ENCODE peak calls at places on chromosomes 4 and X, in ten cellular contexts. E is AG09309, I is mesenchymal stem cell, M is AG10803, P is aorta, J is choroid plexus epithelial cell, H is tibial artery, N is fibroblast of the aortic adventitia, Z is HL-60, U is small intestine. K is an unnamed sample.

GRCh38 chrX:14672611-14673172 is 143.4 kb downstream of the GLRA2 start:
- DNase-seq in E (no peak), I (no peak), M (no peak), P (no peak), J (no peak), H (no peak), N (no peak), Z (no peak), U (no peak), K (no peak)

GRCh38 chr4:38663801-38664703 is at the start of gene KLF3:
- DNase-seq in E (peak), I (peak), M (peak), P (peak), J (peak), H (peak), N (peak), Z (peak), U (peak), K (peak)

GRCh38 chr4:78004270-78004669 is 52.9 kb upstream of the FRAS1 start:
- DNase-seq in E (no peak), I (no peak), M (no peak), P (no peak), J (no peak), H (no peak), N (no peak), Z (no peak), U (no peak), K (no peak)

GRCh38 chrX:103343105-103343504 is 13.1 kb downstream of the TCEAL7 start:
- DNase-seq in E (no peak), I (peak), M (peak), P (no peak), J (peak), H (no peak), N (peak), Z (no peak), U (peak), K (no peak)

GRCh38 chr4:60201052-60201673 is 999.0 kb upstream of the ADGRL3 start:
- DNase-seq in E (peak), I (peak), M (peak), P (peak), J (peak), H (no peak), N (peak), Z (peak), U (peak), K (no peak)

GRCh38 chrX:153598541-153599191 is at the start of gene CCNQ:
- DNase-seq in E (no peak), I (peak), M (peak), P (peak), J (peak), H (no peak), N (peak), Z (peak), U (peak), K (no peak)

GRCh38 chrX:124226129-124226528 is 106.3 kb upstream of the TEX13D start:
- DNase-seq in E (no peak), I (no peak), M (no peak), P (no peak), J (no peak), H (no peak), N (no peak), Z (no peak), U (no peak), K (no peak)

GRCh38 chrX:115949900-115950822 is 220.4 kb upstream of the AGTR2 start:
- DNase-seq in E (no peak), I (no peak), M (no peak), P (peak), J (no peak), H (no peak), N (no peak), Z (no peak), U (no peak), K (no peak)

GRCh38 chr4:42673084-42673429 is 16.2 kb upstream of the ATP8A1 start:
- DNase-seq in E (no peak), I (peak), M (peak), P (no peak), J (peak), H (no peak), N (peak), Z (no peak), U (no peak), K (peak)

GRCh38 chr4:54093609-54094240 is 6.2 kb upstream of the GSX2 start:
- DNase-seq in E (no peak), I (no peak), M (no peak), P (no peak), J (no peak), H (no peak), N (no peak), Z (no peak), U (no peak), K (no peak)

GRCh38 chrX:12228862-12229261 is 90.6 kb downstream of the FRMPD4 start:
- DNase-seq in E (no peak), I (no peak), M (no peak), P (no peak), J (no peak), H (no peak), N (peak), Z (no peak), U (no peak), K (no peak)

GRCh38 chr4:70713453-70714026 is 8.2 kb upstream of the RUFY3 start:
- DNase-seq in E (no peak), I (no peak), M (no peak), P (no peak), J (no peak), H (no peak), N (no peak), Z (no peak), U (no peak), K (no peak)
- H3K4me3 ChIP-seq in E (no peak), I (no peak), M (no peak), P (no peak), J (no peak), H (no peak), N (no peak), Z (no peak), U (no peak), K (no peak)

GRCh38 chrX:67544281-67544680 is 460 bp downstream of the AR start:
- DNase-seq in E (no peak), I (peak), M (no peak), P (peak), J (no peak), H (peak), N (peak), Z (no peak), U (no peak), K (no peak)
- H3K4me3 ChIP-seq in E (peak), I (peak), M (peak), P (peak), J (peak), H (peak), N (peak), Z (no peak), U (no peak), K (peak)

GRCh38 chr4:2412534-2412884 is 5.9 kb downstream of the ZFYVE28 start:
- DNase-seq in E (no peak), I (no peak), M (no peak), P (no peak), J (no peak), H (no peak), N (no peak), Z (peak), U (peak), K (no peak)

GRCh38 chr4:2413821-2414610 is 4.4 kb downstream of the ZFYVE28 start:
- DNase-seq in E (no peak), I (peak), M (peak), P (peak), J (no peak), H (no peak), N (peak), Z (no peak), U (peak), K (no peak)

GRCh38 chr4:2409381-2409783 is 9.1 kb downstream of the ZFYVE28 start:
- DNase-seq in E (no peak), I (no peak), M (no peak), P (peak), J (no peak), H (no peak), N (no peak), Z (no peak), U (no peak), K (no peak)

GRCh38 chr4:2412885-2413716 is 5.3 kb downstream of the ZFYVE28 start:
- DNase-seq in E (peak), I (peak), M (peak), P (peak), J (peak), H (peak), N (peak), Z (peak), U (peak), K (peak)

GRCh38 chr4:2411786-2412510 is 6.5 kb downstream of the ZFYVE28 start:
- DNase-seq in E (no peak), I (no peak), M (no peak), P (no peak), J (no peak), H (no peak), N (no peak), Z (no peak), U (no peak), K (no peak)
- H3K4me3 ChIP-seq in E (no peak), I (peak), M (peak), P (no peak), J (no peak), H (no peak), N (peak), Z (no peak), U (no peak), K (no peak)

GRCh38 chr4:173518419-173519102 is 11.5 kb downstream of the HAND2 start:
- DNase-seq in E (no peak), I (peak), M (peak), P (peak), J (no peak), H (peak), N (peak), Z (no peak), U (no peak), K (no peak)
- H3K4me3 ChIP-seq in E (no peak), I (no peak), M (no peak), P (peak), J (no peak), H (peak), N (peak), Z (no peak), U (no peak), K (no peak)

GRCh38 chrX:55120767-55121358 is 32.0 kb downstream of the PAGE2 start:
- DNase-seq in E (no peak), I (no peak), M (no peak), P (no peak), J (peak), H (no peak), N (peak), Z (no peak), U (no peak), K (no peak)
- H3K4me3 ChIP-seq in E (no peak), I (no peak), M (no peak), P (no peak), J (no peak), H (no peak), N (no peak), Z (no peak), U (no peak), K (no peak)

DNA sequence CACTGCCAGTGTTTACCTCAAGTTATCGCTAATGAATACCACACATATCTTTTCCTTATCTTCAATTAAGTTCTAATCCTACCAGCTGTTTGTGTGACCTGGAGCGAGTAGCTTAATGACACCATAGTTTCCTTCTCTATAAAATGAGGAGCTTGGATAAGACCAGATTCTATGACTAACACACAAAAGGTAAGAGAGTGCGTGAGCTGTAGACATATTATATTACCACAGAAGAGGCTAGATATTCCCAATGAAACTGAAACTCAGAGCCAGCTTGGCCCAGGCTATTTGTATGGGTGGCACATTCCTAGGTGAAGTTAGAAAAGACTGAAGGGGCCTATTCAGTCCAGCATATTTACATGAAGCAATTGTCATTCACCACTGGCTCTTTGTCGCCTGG is 30.2 kb downstream of the ASB5 start:
- DNase-seq in E (peak), I (no peak), M (no peak), P (no peak), J (peak), H (no peak), N (peak), Z (no peak), U (peak), K (no peak)
- H3K4me3 ChIP-seq in E (no peak), I (peak), M (no peak), P (no peak), J (no peak), H (no peak), N (no peak), Z (no peak), U (no peak), K (no peak)

GRCh38 chr4:140308366-140309123 is 64.9 kb upstream of the SCOC start:
- DNase-seq in E (peak), I (peak), M (peak), P (peak), J (peak), H (peak), N (peak), Z (no peak), U (no peak), K (peak)
- H3K4me3 ChIP-seq in E (no peak), I (peak), M (peak), P (no peak), J (no peak), H (peak), N (peak), Z (no peak), U (no peak), K (no peak)

DNA sequence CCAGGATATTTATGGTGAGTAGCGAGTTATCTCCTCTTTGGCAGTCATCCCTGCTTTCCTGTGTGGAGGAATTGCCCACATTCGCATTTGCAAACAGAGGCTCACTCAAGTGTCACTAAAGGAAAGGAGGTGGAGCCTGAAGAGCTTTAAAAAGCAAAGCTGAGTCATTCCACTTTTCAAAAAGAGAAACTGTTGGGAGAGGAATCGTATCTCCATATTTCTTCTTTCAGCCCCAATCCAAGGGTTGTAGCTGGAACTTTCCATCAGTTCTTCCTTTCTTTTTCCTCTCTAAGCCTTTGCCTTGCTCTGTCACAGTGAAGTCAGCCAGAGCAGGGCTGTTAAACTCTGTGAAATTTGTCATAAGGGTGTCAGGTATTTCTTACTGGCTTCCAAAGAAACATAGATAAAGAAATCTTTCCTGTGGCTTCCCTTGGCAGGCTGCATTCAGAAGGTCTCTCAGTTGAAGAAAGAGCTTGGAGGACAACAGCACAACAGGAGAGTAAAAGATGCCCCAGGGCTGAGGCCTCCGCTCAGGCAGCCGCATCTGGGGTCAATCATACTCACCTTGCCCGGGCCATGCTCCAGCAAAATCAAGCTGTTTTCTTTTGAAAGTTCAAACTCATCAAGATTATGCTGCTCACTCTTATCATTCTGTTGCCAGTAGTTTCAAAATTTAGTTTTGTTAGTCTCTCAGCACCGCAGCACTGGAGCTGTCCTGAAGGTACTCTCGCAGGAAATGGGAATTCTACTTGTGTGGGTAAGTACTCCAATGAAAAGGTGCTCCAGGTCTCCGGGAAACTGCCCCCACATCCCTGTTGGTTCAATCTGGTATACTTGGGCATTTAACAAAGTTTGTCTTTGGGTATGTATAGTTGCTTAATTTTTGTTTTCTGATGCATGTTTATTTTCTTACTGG is at the start of gene EGF:
- DNase-seq in E (peak), I (peak), M (peak), P (no peak), J (peak), H (no peak), N (peak), Z (no peak), U (peak), K (peak)
- H3K4me3 ChIP-seq in E (no peak), I (peak), M (no peak), P (no peak), J (no peak), H (no peak), N (peak), Z (no peak), U (no peak), K (no peak)